ENCODE peak calls at places on chromosomes 1 and 21, in four cellular contexts. O is left ventricle myocardium inferior, N is psoas muscle, B is GM06990. K is an unnamed sample.

GRCh38 chr1:147613506-147613905 is 56.8 kb downstream of the ACP6 start:
- DNase-seq in O (no peak), N (no peak), B (no peak), K (no peak)

GRCh38 chr1:228307218-228308023 is 99.2 kb downstream of the TRIM11 start:
- DNase-seq in O (peak), N (no peak), B (no peak), K (no peak)

GRCh38 chr1:227937531-227938145 is 10.1 kb downstream of the WNT9A start:
- DNase-seq in O (no peak), N (no peak), B (no peak), K (no peak)

GRCh38 chr1:32200226-32201010 is at the start of gene CCDC28B:
- DNase-seq in O (peak), N (peak), B (peak), K (peak)

GRCh38 chr1:41378999-41379740 is 17.9 kb downstream of the FOXO6 start:
- DNase-seq in O (no peak), N (no peak), B (no peak), K (no peak)

GRCh38 chr1:203189951-203190352 is 3.4 kb upstream of the CHI3L1 start:
- DNase-seq in O (no peak), N (no peak), B (no peak), K (no peak)

GRCh38 chr1:115706774-115707425 is 61.6 kb downstream of the CASQ2 start:
- DNase-seq in O (no peak), N (no peak), B (no peak), K (no peak)

GRCh38 chr1:74280642-74281396 is 45.6 kb downstream of the TNNI3K start:
- DNase-seq in O (no peak), N (no peak), B (no peak), K (no peak)

GRCh38 chr1:43329995-43330751 is 7.4 kb upstream of the MPL start:
- DNase-seq in O (peak), N (peak), B (no peak), K (peak)

GRCh38 chr1:13732971-13733667 is 33.1 kb downstream of the PRDM2 start:
- DNase-seq in O (no peak), N (no peak), B (no peak), K (no peak)

GRCh38 chr21:42534361-42534900 is 20.8 kb downstream of the SLC37A1 start:
- DNase-seq in O (no peak), N (no peak), B (no peak), K (no peak)

GRCh38 chr21:32135401-32136363 is 143.2 kb downstream of the MIS18A start:
- DNase-seq in O (no peak), N (peak), B (peak), K (no peak)
- TF ChIP-seq CTCF in O (no peak), N (no peak), B (peak), K (no peak)

GRCh38 chr1:170789063-170789462 is 125.1 kb downstream of the PRRX1 start:
- DNase-seq in O (no peak), N (no peak), B (no peak), K (no peak)

GRCh38 chr1:170791941-170792340 is 128.0 kb downstream of the PRRX1 start:
- DNase-seq in O (no peak), N (no peak), B (no peak), K (no peak)

GRCh38 chr1:170790651-170791071 is 126.7 kb downstream of the PRRX1 start:
- DNase-seq in O (no peak), N (no peak), B (no peak), K (no peak)

GRCh38 chr1:170790175-170790574 is 126.2 kb downstream of the PRRX1 start:
- DNase-seq in O (no peak), N (no peak), B (no peak), K (no peak)
- TF ChIP-seq CTCF in O (no peak), N (no peak), B (no peak), K (no peak)

GRCh38 chr1:25065246-25066238 is 135.5 kb upstream of the RUNX3 start:
- DNase-seq in O (no peak), N (no peak), B (no peak), K (no peak)
- TF ChIP-seq CTCF in O (no peak), N (no peak), B (no peak), K (no peak)

DNA sequence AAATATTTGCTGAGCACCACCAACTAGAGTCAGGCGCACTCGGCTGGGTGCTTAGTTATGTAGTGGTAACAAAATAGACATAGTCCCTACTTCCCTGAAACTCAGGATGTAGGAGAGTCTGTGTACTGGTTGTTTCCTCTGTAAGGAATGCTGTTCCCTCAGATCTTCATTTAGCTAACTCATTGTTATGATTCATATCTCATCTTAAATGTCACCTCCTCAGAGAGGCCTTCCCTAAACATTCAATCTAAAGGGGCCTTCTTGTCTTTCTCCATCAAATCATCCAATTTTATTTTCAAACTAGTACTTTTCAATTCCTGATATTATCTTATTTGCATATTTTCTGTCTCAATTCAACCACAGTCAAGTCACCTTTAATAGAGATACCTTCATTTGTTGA is 132.9 kb downstream of the PIK3R3 start:
- DNase-seq in O (no peak), N (no peak), B (no peak), K (no peak)
- TF ChIP-seq CTCF in O (no peak), N (no peak), B (no peak), K (no peak)

GRCh38 chr1:193753038-193753756 is 566.8 kb upstream of the B3GALT2 start:
- DNase-seq in O (no peak), N (no peak), B (no peak), K (no peak)

GRCh38 chr1:193749868-193750267 is 563.5 kb upstream of the B3GALT2 start:
- DNase-seq in O (no peak), N (no peak), B (no peak), K (no peak)

GRCh38 chr1:193755441-193755840 is 569.0 kb upstream of the B3GALT2 start:
- DNase-seq in O (no peak), N (no peak), B (no peak), K (no peak)

GRCh38 chr1:193754732-193755427 is 568.5 kb upstream of the B3GALT2 start:
- DNase-seq in O (no peak), N (no peak), B (no peak), K (no peak)
- TF ChIP-seq CTCF in O (no peak), N (no peak), B (no peak), K (no peak)

GRCh38 chr1:201826830-201827229 is 2.1 kb upstream of the IPO9 start:
- DNase-seq in O (no peak), N (no peak), B (no peak), K (no peak)
- TF ChIP-seq CTCF in O (no peak), N (no peak), B (no peak), K (no peak)

K was measured in omental fat pad.